ENCODE peak calls at places on chromosomes 13 and 19, in six cellular contexts. K is thoracic aorta, U is Calu3, O is GM13977, X is HCT116, T is RWPE1. R is an unnamed sample.

GRCh38 chr19:7312816-7313215 is 18.6 kb upstream of the INSR start:
- DNase-seq in K (no peak), T (no peak), O (no peak), X (no peak), U (no peak), R (no peak)

GRCh38 chr13:36418022-36418805 is 14.1 kb upstream of the CCNA1 start:
- DNase-seq in K (no peak), X (no peak), T (no peak), O (no peak), U (peak; percentile 17), R (no peak)

GRCh38 chr19:17777840-17778620 is 16.9 kb upstream of the B3GNT3 start:
- DNase-seq in K (no peak), O (peak; percentile 58), T (peak; percentile 83), X (peak; percentile 90), U (no peak), R (peak; percentile 45)

GRCh38 chr19:38049105-38049649 is 142.2 kb downstream of the SIPA1L3 start:
- DNase-seq in X (no peak), O (peak; percentile 82), K (no peak), T (no peak), U (no peak), R (no peak)

GRCh38 chr19:32570081-32570785 is 10.8 kb upstream of the PDCD5 start:
- DNase-seq in O (peak; percentile 57), T (peak; percentile 49), U (peak; percentile 68), X (peak; percentile 26), K (no peak), R (peak; percentile 62)

GRCh38 chr13:101127741-101128353 is 288.5 kb downstream of the NALCN start:
- DNase-seq in T (peak; percentile 63), X (peak; percentile 21), K (no peak), U (no peak), O (peak; percentile 45), R (no peak)

GRCh38 chr13:73757471-73758233 is 376.6 kb downstream of the KLF12 start:
- DNase-seq in O (no peak), U (no peak), T (no peak), K (no peak), X (no peak), R (no peak)

GRCh38 chr19:4199699-4200293 is 17.3 kb downstream of the ANKRD24 start:
- DNase-seq in U (peak; percentile 37), K (no peak), O (no peak), T (no peak), X (no peak), R (no peak)

GRCh38 chr19:46812898-46813569 is 24.6 kb upstream of the SLC1A5 start:
- DNase-seq in T (no peak), O (no peak), X (no peak), K (no peak), U (no peak), R (no peak)

GRCh38 chr19:1590641-1591397 is 1.8 kb downstream of the MBD3 start:
- DNase-seq in K (no peak), T (no peak), O (peak; percentile 77), U (peak; percentile 43), X (no peak), R (no peak)
- TF ChIP-seq CTCF in K (no peak), T (no peak), O (peak; percentile 52), U (no peak), X (peak; percentile 38), R (no peak)

GRCh38 chr19:9834302-9834725 is 804 bp upstream of the PIN1 start:
- DNase-seq in U (no peak), O (no peak), T (no peak), K (no peak), X (no peak), R (no peak)

GRCh38 chr19:9835507-9835949 is 410 bp downstream of the PIN1 start:
- DNase-seq in T (no peak), O (no peak), X (no peak), U (no peak), K (no peak), R (no peak)

GRCh38 chr19:9838324-9838723 is 3.2 kb downstream of the PIN1 start:
- DNase-seq in T (no peak), O (no peak), U (no peak), K (no peak), X (no peak), R (no peak)

GRCh38 chr19:9834726-9835506 is at the start of gene PIN1:
- DNase-seq in O (peak; percentile 99), K (peak; percentile 97), X (peak; percentile 95), T (peak; percentile 98), U (peak; percentile 97), R (peak; percentile 99)

GRCh38 chr19:9836021-9836420 is 903 bp downstream of the PIN1 start:
- DNase-seq in K (no peak), T (no peak), U (no peak), O (no peak), X (no peak), R (no peak)
- TF ChIP-seq CTCF in K (no peak), T (no peak), U (no peak), O (no peak), X (peak; percentile 18), R (no peak)

GRCh38 chr19:35154535-35155406 is at the start of gene FXYD5:
- DNase-seq in X (no peak), K (peak; percentile 52), O (peak; percentile 78), T (peak; percentile 75), U (peak; percentile 83), R (peak; percentile 60)

GRCh38 chr19:35155981-35156672 is 1.6 kb downstream of the FXYD5 start:
- DNase-seq in X (no peak), K (no peak), T (no peak), O (no peak), U (no peak), R (no peak)

GRCh38 chr19:35153701-35154534 is 617 bp upstream of the FXYD5 start:
- DNase-seq in T (peak; percentile 49), U (peak; percentile 88), X (no peak), K (no peak), O (peak; percentile 79), R (peak; percentile 56)

GRCh38 chr19:35156673-35157014 is 2.1 kb downstream of the FXYD5 start:
- DNase-seq in O (no peak), U (no peak), X (no peak), K (no peak), T (no peak), R (no peak)

DNA sequence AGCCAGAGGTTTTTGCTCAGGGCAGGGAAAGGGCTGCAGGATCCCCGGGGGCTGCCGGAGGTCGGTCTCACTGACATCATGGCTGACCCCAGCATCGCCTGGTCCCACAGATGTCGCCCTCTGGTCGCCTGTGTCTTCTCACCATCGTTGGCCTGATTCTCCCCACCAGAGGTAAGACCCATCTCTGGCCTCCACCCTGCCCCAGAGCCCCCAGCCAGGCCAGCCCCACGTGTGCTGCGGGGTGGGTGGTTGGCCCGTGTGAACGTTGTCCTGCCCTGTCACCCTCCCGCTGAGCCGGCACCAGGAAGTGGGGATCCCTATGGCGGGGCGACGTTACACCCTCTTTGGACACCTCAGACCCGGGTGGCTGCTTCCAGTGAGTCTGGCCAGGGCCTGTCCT is 906 bp downstream of the FXYD5 start:
- DNase-seq in U (no peak), X (no peak), O (no peak), K (no peak), T (no peak), R (no peak)
- TF ChIP-seq CTCF in U (no peak), X (no peak), O (no peak), K (no peak), T (no peak), R (no peak)

GRCh38 chr19:6095760-6096159 is 14.5 kb downstream of the RFX2 start:
- DNase-seq in T (no peak), X (no peak), U (no peak), K (no peak), O (no peak), R (no peak)

GRCh38 chr19:6090634-6091033 is 19.7 kb downstream of the RFX2 start:
- DNase-seq in K (no peak), U (no peak), X (no peak), O (no peak), T (no peak), R (no peak)

GRCh38 chr19:6091771-6092291 is 18.5 kb downstream of the RFX2 start:
- DNase-seq in T (no peak), X (no peak), K (no peak), U (no peak), O (no peak), R (no peak)

GRCh38 chr19:6088677-6089063 is 21.6 kb downstream of the RFX2 start:
- DNase-seq in K (no peak), U (no peak), T (peak; percentile 56), O (no peak), X (no peak), R (no peak)

GRCh38 chr19:6092329-6093286 is 17.7 kb downstream of the RFX2 start:
- DNase-seq in X (peak; percentile 48), K (peak; percentile 52), O (no peak), U (peak; percentile 81), T (peak; percentile 89), R (peak; percentile 44)
- TF ChIP-seq CTCF in X (no peak), K (peak; percentile 43), O (no peak), U (no peak), T (no peak), R (no peak)

GRCh38 chr13:62544928-62545327 is 1129.3 kb upstream of the PCDH20 start:
- DNase-seq in U (no peak), K (no peak), X (no peak), T (no peak), O (no peak), R (no peak)
- TF ChIP-seq CTCF in U (no peak), K (no peak), X (peak; percentile 40), T (no peak), O (peak; percentile 38), R (peak; percentile 32)

GRCh38 chr19:1244693-1245451 is 3.3 kb downstream of the ATP5F1D start:
- DNase-seq in U (no peak), T (no peak), O (no peak), K (no peak), X (no peak), R (no peak)
- TF ChIP-seq CTCF in U (no peak), T (peak; percentile 33), O (no peak), K (no peak), X (no peak), R (peak; percentile 10)

GRCh38 chr13:50907781-50908180 is 1.8 kb upstream of the RNASEH2B start:
- DNase-seq in T (no peak), K (no peak), X (no peak), O (no peak), U (no peak), R (no peak)
- TF ChIP-seq CTCF in T (no peak), K (no peak), X (no peak), O (no peak), U (no peak), R (no peak)

DNA sequence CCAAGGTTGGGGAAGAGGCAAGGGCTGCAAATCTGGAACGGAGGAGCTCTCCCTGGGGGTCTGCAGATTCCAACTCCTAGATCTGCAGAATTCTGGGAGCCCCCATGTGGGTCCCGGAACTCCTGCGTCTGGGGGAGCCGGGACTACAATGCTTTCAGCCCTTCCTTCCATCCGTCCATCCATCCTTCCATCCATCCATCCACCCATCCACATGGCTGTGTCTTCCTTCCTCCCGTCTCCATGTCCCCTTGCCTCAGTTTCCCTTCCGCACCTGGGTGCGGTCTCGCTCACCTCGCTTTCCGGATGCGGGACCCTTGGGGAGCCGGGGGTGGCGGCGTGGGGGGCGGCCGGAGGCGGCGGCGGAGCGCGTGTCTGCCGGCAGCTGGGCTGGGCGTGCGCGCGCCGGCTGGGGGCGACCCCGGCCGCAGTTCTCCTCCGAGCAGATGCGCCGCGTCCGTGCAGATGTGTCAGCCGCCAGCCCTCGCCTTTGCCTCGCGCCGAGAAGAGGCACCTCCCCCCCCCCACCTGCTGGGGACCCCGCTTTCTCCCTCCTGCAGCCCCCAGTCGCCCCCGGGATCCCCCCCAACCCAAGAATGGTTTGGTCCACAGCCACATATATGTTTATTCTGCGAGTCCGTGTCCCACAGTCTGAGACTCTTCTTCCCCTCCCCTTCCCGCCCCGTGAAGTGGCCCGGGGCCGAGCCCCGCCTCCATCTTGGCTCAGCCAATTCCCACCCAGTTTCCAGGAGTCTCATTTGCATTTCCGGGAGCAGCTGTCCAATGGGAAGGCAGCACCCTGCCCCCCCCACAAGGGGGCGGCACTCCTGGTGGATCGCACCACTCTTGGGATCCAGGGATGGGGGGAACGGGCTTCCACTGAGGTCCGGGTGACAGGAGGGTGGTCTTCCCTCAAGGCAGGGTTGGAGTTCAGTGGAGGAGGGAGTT is 8.8 kb downstream of the ISOC2 start:
- DNase-seq in T (peak; percentile 73), O (no peak), K (no peak), U (no peak), X (no peak), R (peak; percentile 81)
- TF ChIP-seq CTCF in T (no peak), O (peak; percentile 12), K (no peak), U (peak; percentile 44), X (no peak), R (no peak)

R was measured in mesothelial cell of epicardium.